ENCODE peak calls at places on chromosomes 12 and 14, in seven cellular contexts. F is activated T-helper 1 cell treated with anti-CD3 and anti-CD28 coated beads, Interleukin-12 subunit alpha, Interleukin-12 subunit beta, Interleukin-2, Interleukin-4 antibody, amounts not matched to agents 30 ng/mL and 10 ng/mL and 1 ng/mL, durations not matched to agents 14 hours and 24 hours and 36 hours; U is naive thymus-derived CD8-positive, alpha-beta T cell; L is effector memory CD4-positive, alpha-beta T cell; P is fibroblast of the conjunctiva; A is activated CD8-positive, alpha-beta memory T cell treated with anti-CD3 and anti-CD28 coated beads for 24 hours; H is MV-4-11. O is an unnamed sample.

GRCh38 chr12:21413369-21414277 is 23.8 kb upstream of the PYROXD1 start:
- DNase-seq in F (no peak), U (no peak), L (no peak), P (no peak), A (no peak), H (no peak), O (no peak)

GRCh38 chr12:44148936-44149335 is 313.1 kb downstream of the TMEM117 start:
- DNase-seq in F (no peak), U (no peak), L (no peak), P (no peak), A (no peak), H (no peak), O (no peak)

GRCh38 chr12:80192087-80192486 is 92.8 kb downstream of the OTOGL start:
- DNase-seq in F (no peak), U (no peak), L (no peak), P (no peak), A (no peak), H (no peak), O (no peak)

GRCh38 chr14:101122855-101123129 is 219.3 kb upstream of the RTL1 start:
- DNase-seq in F (no peak), U (no peak), L (no peak), P (no peak), A (peak), H (no peak), O (no peak)

GRCh38 chr12:106647793-106648514 is 65.2 kb downstream of the RFX4 start:
- DNase-seq in F (no peak), U (no peak), L (no peak), P (no peak), A (no peak), H (no peak), O (no peak)

GRCh38 chr14:50602035-50602434 is 42.1 kb downstream of the ATL1 start:
- DNase-seq in F (no peak), U (no peak), L (no peak), P (no peak), A (no peak), H (no peak), O (no peak)

GRCh38 chr12:112543666-112544185 is 125.0 kb downstream of the PTPN11 start:
- DNase-seq in F (no peak), U (no peak), L (no peak), P (no peak), A (no peak), H (no peak), O (no peak)

GRCh38 chr14:23182372-23183014 is 967 bp downstream of the SLC7A8 start:
- DNase-seq in F (no peak), U (peak), L (no peak), P (no peak), A (peak), H (no peak), O (peak)

GRCh38 chr14:74140374-74140850 is 55.7 kb downstream of the LIN52 start:
- DNase-seq in F (no peak), U (no peak), L (no peak), P (no peak), A (no peak), H (no peak), O (no peak)

GRCh38 chr12:40819427-40820108 is 127.3 kb downstream of the CNTN1 start:
- DNase-seq in F (no peak), U (no peak), L (no peak), P (no peak), A (no peak), H (no peak), O (no peak)

GRCh38 chr14:56703947-56704346 is 106.3 kb downstream of the OTX2 start:
- DNase-seq in F (no peak), U (no peak), L (no peak), P (no peak), A (no peak), H (no peak), O (no peak)

GRCh38 chr14:69372146-69372545 is 26.0 kb downstream of the ERH start:
- DNase-seq in F (no peak), U (no peak), L (no peak), P (no peak), A (no peak), H (no peak), O (no peak)

GRCh38 chr12:26034371-26035142 is 76.1 kb downstream of the RASSF8 start:
- DNase-seq in F (no peak), U (no peak), L (no peak), P (no peak), A (no peak), H (no peak), O (no peak)

GRCh38 chr12:125015680-125016310 is 22.4 kb downstream of the BRI3BP start:
- DNase-seq in F (no peak), U (no peak), L (no peak), P (no peak), A (no peak), H (no peak), O (no peak)

GRCh38 chr14:50821471-50822464 is 9.2 kb downstream of the NIN start:
- DNase-seq in F (peak), U (peak), L (peak), P (no peak), A (peak), H (peak), O (no peak)

GRCh38 chr14:41663478-41663845 is 56.8 kb downstream of the LRFN5 start:
- DNase-seq in F (no peak), U (no peak), L (no peak), P (no peak), A (no peak), H (no peak), O (no peak)

GRCh38 chr12:68490476-68490875 is 120.2 kb upstream of the RAP1B start:
- DNase-seq in F (no peak), U (no peak), L (no peak), P (no peak), A (no peak), H (no peak), O (no peak)

GRCh38 chr12:13941258-13942249 is 39.8 kb downstream of the GRIN2B start:
- DNase-seq in F (no peak), U (no peak), L (no peak), P (peak), A (no peak), H (peak), O (no peak)